ENCODE peak calls at places on chromosomes 3 and 15, in four cellular contexts. One of them, this sample, is unnamed.

GRCh38 chr15:40891810-40892448 is 2.3 kb upstream of the VPS18 start:
- DNase-seq in fibroblast of mammary gland: peak; percentile 46
- DNase-seq in foreskin fibroblast: peak; percentile 74
- DNase-seq in adipocyte: peak; percentile 76
- DNase-seq in this sample: peak; percentile 59

GRCh38 chr15:101394654-101395053 is 94.9 kb downstream of the PCSK6 start:
- DNase-seq in foreskin fibroblast: no peak
- DNase-seq in adipocyte: no peak
- DNase-seq in fibroblast of mammary gland: no peak
- DNase-seq in this sample: no peak

GRCh38 chr3:125334675-125335560 is 40.2 kb downstream of the ZNF148 start:
- DNase-seq in adipocyte: no peak
- DNase-seq in fibroblast of mammary gland: no peak
- DNase-seq in foreskin fibroblast: no peak
- DNase-seq in this sample: peak; percentile 45

GRCh38 chr15:69060744-69061143 is 46.2 kb downstream of the NOX5 start:
- DNase-seq in adipocyte: no peak
- DNase-seq in fibroblast of mammary gland: no peak
- DNase-seq in foreskin fibroblast: no peak
- DNase-seq in this sample: no peak

GRCh38 chr3:107117922-107118576 is 259.2 kb upstream of the CCDC54 start:
- DNase-seq in foreskin fibroblast: peak; percentile 88
- DNase-seq in adipocyte: peak; percentile 89
- DNase-seq in fibroblast of mammary gland: peak; percentile 86
- DNase-seq in this sample: peak; percentile 67

GRCh38 chr15:66735909-66736305 is 33.9 kb downstream of the SMAD6 start:
- DNase-seq in fibroblast of mammary gland: peak; percentile 56
- DNase-seq in foreskin fibroblast: peak; percentile 74
- DNase-seq in adipocyte: no peak
- DNase-seq in this sample: no peak

GRCh38 chr3:89098964-89099585 is 8.3 kb upstream of the EPHA3 start:
- DNase-seq in foreskin fibroblast: peak; percentile 78
- DNase-seq in fibroblast of mammary gland: peak; percentile 54
- DNase-seq in adipocyte: peak; percentile 86
- DNase-seq in this sample: peak; percentile 58

GRCh38 chr15:87287156-87287555 is 969.4 kb downstream of the NTRK3 start:
- DNase-seq in fibroblast of mammary gland: peak; percentile 0
- DNase-seq in foreskin fibroblast: peak; percentile 2
- DNase-seq in adipocyte: peak; percentile 79
- DNase-seq in this sample: peak; percentile 83

GRCh38 chr15:60392986-60393811 is 4.6 kb downstream of the ANXA2 start:
- DNase-seq in fibroblast of mammary gland: peak; percentile 100
- DNase-seq in foreskin fibroblast: peak; percentile 99
- DNase-seq in adipocyte: peak; percentile 95
- DNase-seq in this sample: peak; percentile 98

GRCh38 chr15:73322665-73323373 is 45.9 kb downstream of the HCN4 start:
- DNase-seq in adipocyte: no peak
- DNase-seq in fibroblast of mammary gland: no peak
- DNase-seq in foreskin fibroblast: no peak
- DNase-seq in this sample: no peak

GRCh38 chr15:71411538-71412482 is 296.5 kb downstream of the THSD4 start:
- DNase-seq in adipocyte: no peak
- DNase-seq in fibroblast of mammary gland: no peak
- DNase-seq in foreskin fibroblast: peak; percentile 74
- DNase-seq in this sample: peak; percentile 42

GRCh38 chr3:134911611-134912604 is 116.8 kb downstream of the EPHB1 start:
- DNase-seq in foreskin fibroblast: no peak
- DNase-seq in adipocyte: no peak
- DNase-seq in fibroblast of mammary gland: no peak
- DNase-seq in this sample: no peak

GRCh38 chr15:68389936-68390790 is 41.8 kb downstream of the ITGA11 start:
- DNase-seq in fibroblast of mammary gland: peak; percentile 63
- DNase-seq in adipocyte: no peak
- DNase-seq in foreskin fibroblast: no peak
- DNase-seq in this sample: peak; percentile 77

GRCh38 chr3:111874177-111874820 is 15.2 kb downstream of the PHLDB2 start:
- DNase-seq in adipocyte: peak; percentile 33
- DNase-seq in foreskin fibroblast: peak; percentile 84
- DNase-seq in fibroblast of mammary gland: peak; percentile 93
- DNase-seq in this sample: no peak

GRCh38 chr3:18423401-18424212 is 1.5 kb downstream of the SATB1 start:
- DNase-seq in fibroblast of mammary gland: peak; percentile 59
- DNase-seq in adipocyte: peak; percentile 76
- DNase-seq in foreskin fibroblast: peak; percentile 83
- DNase-seq in this sample: peak; percentile 38

GRCh38 chr3:122681294-122682015 is 816 bp downstream of the PARP14 start:
- DNase-seq in foreskin fibroblast: no peak
- DNase-seq in adipocyte: no peak
- DNase-seq in fibroblast of mammary gland: peak; percentile 11
- DNase-seq in this sample: peak; percentile 23

GRCh38 chr15:90654233-90655124 is 62.7 kb upstream of the BLM start:
- DNase-seq in adipocyte: no peak
- DNase-seq in foreskin fibroblast: no peak
- DNase-seq in fibroblast of mammary gland: no peak
- DNase-seq in this sample: no peak

GRCh38 chr3:16033889-16034687 is 140.4 kb upstream of the GALNT15 start:
- DNase-seq in fibroblast of mammary gland: peak; percentile 8
- DNase-seq in foreskin fibroblast: peak; percentile 58
- DNase-seq in adipocyte: peak; percentile 65
- DNase-seq in this sample: no peak

GRCh38 chr15:37425541-37425940 is 325.2 kb upstream of the MEIS2 start:
- DNase-seq in adipocyte: peak; percentile 1
- DNase-seq in fibroblast of mammary gland: no peak
- DNase-seq in foreskin fibroblast: peak; percentile 0
- DNase-seq in this sample: no peak

GRCh38 chr3:76039431-76039830 is 254.1 kb upstream of the ZNF717 start:
- DNase-seq in foreskin fibroblast: peak; percentile 58
- DNase-seq in fibroblast of mammary gland: peak; percentile 35
- DNase-seq in adipocyte: peak; percentile 39
- DNase-seq in this sample: no peak

GRCh38 chr3:102114264-102114979 is 265.1 kb downstream of the NFKBIZ start:
- DNase-seq in fibroblast of mammary gland: no peak
- DNase-seq in foreskin fibroblast: no peak
- DNase-seq in adipocyte: no peak
- DNase-seq in this sample: peak; percentile 62

GRCh38 chr3:134354612-134355275 is 19.5 kb downstream of the AMOTL2 start:
- DNase-seq in adipocyte: no peak
- DNase-seq in foreskin fibroblast: no peak
- DNase-seq in fibroblast of mammary gland: no peak
- DNase-seq in this sample: no peak

GRCh38 chr3:48248095-48248863 is 7.4 kb downstream of the ZNF589 start:
- DNase-seq in fibroblast of mammary gland: peak; percentile 89
- DNase-seq in foreskin fibroblast: peak; percentile 80
- DNase-seq in adipocyte: no peak
- DNase-seq in this sample: peak; percentile 36

GRCh38 chr3:182465301-182466185 is 327.8 kb upstream of the ATP11B start:
- DNase-seq in fibroblast of mammary gland: no peak
- DNase-seq in foreskin fibroblast: no peak
- DNase-seq in adipocyte: no peak
- DNase-seq in this sample: no peak

GRCh38 chr3:59069838-59070237 is 20.0 kb upstream of the CFAP20DC start:
- DNase-seq in adipocyte: no peak
- DNase-seq in fibroblast of mammary gland: no peak
- DNase-seq in foreskin fibroblast: no peak
- DNase-seq in this sample: no peak

GRCh38 chr3:80606073-80606472 is 838.3 kb upstream of the ROBO1 start:
- DNase-seq in fibroblast of mammary gland: no peak
- DNase-seq in foreskin fibroblast: no peak
- DNase-seq in adipocyte: no peak
- DNase-seq in this sample: no peak

GRCh38 chr3:194034556-194035336 is 101.2 kb upstream of the HES1 start:
- DNase-seq in fibroblast of mammary gland: no peak
- DNase-seq in foreskin fibroblast: no peak
- DNase-seq in adipocyte: no peak
- DNase-seq in this sample: no peak

GRCh38 chr3:148723591-148723990 is 25.9 kb downstream of the AGTR1 start:
- DNase-seq in foreskin fibroblast: peak; percentile 73
- DNase-seq in adipocyte: peak; percentile 71
- DNase-seq in fibroblast of mammary gland: peak; percentile 89
- DNase-seq in this sample: peak; percentile 37

DNA sequence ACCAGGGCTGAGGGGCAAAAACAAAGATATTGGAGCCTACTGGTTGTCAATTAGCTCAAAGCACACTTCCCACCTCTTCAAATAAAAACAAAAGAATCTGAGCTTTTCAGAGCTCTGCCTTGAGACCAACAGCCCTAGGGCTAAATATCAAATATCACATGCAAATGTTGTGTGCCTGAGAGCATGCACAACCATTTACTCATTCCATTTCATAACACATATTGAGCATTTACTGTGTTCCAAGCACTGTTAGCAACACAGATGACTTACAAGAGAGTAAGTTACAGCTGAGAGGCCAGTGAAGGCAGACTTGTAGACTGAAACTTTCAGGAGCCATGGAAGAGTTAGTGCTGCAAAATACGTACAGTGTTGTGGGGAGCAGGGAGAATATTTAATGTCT is 222.4 kb downstream of the CPNE4 start:
- DNase-seq in adipocyte: peak; percentile 28
- DNase-seq in foreskin fibroblast: peak; percentile 84
- DNase-seq in fibroblast of mammary gland: no peak
- DNase-seq in this sample: no peak
- H3K4me3 ChIP-seq in adipocyte: no peak overlapping the region
- H3K4me3 ChIP-seq in foreskin fibroblast: no peak overlapping the region
- H3K4me3 ChIP-seq in fibroblast of mammary gland: no peak overlapping the region
- H3K4me3 ChIP-seq in this sample: no peak overlapping the region

GRCh38 chr3:53846851-53847155 is 435 bp downstream of the IL17RB start:
- DNase-seq in foreskin fibroblast: no peak
- DNase-seq in adipocyte: no peak
- DNase-seq in fibroblast of mammary gland: no peak
- DNase-seq in this sample: no peak
- H3K4me3 ChIP-seq in foreskin fibroblast: peak overlapping the region; percentile 69
- H3K4me3 ChIP-seq in adipocyte: peak overlapping the region; percentile 82
- H3K4me3 ChIP-seq in fibroblast of mammary gland: no peak overlapping the region
- H3K4me3 ChIP-seq in this sample: no peak overlapping the region

GRCh38 chr3:42655980-42656679 is 2.6 kb downstream of the ZBTB47 start:
- DNase-seq in foreskin fibroblast: peak; percentile 77
- DNase-seq in fibroblast of mammary gland: peak; percentile 79
- DNase-seq in adipocyte: peak; percentile 56
- DNase-seq in this sample: peak; percentile 31
- H3K4me3 ChIP-seq in foreskin fibroblast: peak overlapping the region; percentile 66
- H3K4me3 ChIP-seq in fibroblast of mammary gland: no peak overlapping the region
- H3K4me3 ChIP-seq in adipocyte: peak overlapping the region; percentile 82
- H3K4me3 ChIP-seq in this sample: no peak overlapping the region

GRCh38 chr3:64449026-64449425 is 223.8 kb upstream of the PRICKLE2 start:
- DNase-seq in fibroblast of mammary gland: no peak
- DNase-seq in adipocyte: no peak
- DNase-seq in foreskin fibroblast: no peak
- DNase-seq in this sample: no peak

GRCh38 chr3:64443553-64444331 is 218.5 kb upstream of the PRICKLE2 start:
- DNase-seq in fibroblast of mammary gland: peak; percentile 84
- DNase-seq in adipocyte: peak; percentile 93
- DNase-seq in foreskin fibroblast: peak; percentile 93
- DNase-seq in this sample: peak; percentile 93

GRCh38 chr3:64441861-64442260 is 216.6 kb upstream of the PRICKLE2 start:
- DNase-seq in adipocyte: no peak
- DNase-seq in fibroblast of mammary gland: no peak
- DNase-seq in foreskin fibroblast: no peak
- DNase-seq in this sample: peak; percentile 85

GRCh38 chr3:64445318-64446300 is 220.3 kb upstream of the PRICKLE2 start:
- DNase-seq in foreskin fibroblast: peak; percentile 59
- DNase-seq in adipocyte: peak; percentile 72
- DNase-seq in fibroblast of mammary gland: no peak
- DNase-seq in this sample: peak; percentile 57

GRCh38 chr3:64444619-64445317 is 219.5 kb upstream of the PRICKLE2 start:
- DNase-seq in adipocyte: peak; percentile 55
- DNase-seq in foreskin fibroblast: no peak
- DNase-seq in fibroblast of mammary gland: no peak
- DNase-seq in this sample: no peak
- H3K4me3 ChIP-seq in adipocyte: peak overlapping the region; percentile 78
- H3K4me3 ChIP-seq in foreskin fibroblast: peak overlapping the region; percentile 59
- H3K4me3 ChIP-seq in fibroblast of mammary gland: peak overlapping the region; percentile 43
- H3K4me3 ChIP-seq in this sample: peak overlapping the region; percentile 81

DNA sequence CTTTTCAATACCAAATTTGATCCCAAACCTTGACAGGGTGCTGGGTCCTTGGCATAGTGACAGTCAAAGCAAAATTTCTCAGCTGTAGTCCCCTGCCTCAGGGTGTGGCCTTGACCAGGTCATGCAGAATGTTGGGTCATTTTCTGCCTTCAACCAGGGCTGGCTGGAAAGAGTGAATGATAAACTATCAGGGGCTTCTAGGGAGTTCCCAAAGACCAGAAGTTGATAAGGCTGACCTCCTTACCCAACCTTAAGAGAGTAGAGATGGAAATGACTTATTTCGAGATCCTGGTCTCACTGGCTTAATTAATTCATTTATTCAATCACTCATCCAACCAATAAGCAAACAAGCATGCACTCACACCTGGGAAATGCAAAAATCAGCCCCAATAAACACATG is 392.2 kb downstream of the IL20RB start:
- DNase-seq in foreskin fibroblast: no peak
- DNase-seq in adipocyte: no peak
- DNase-seq in fibroblast of mammary gland: no peak
- DNase-seq in this sample: no peak
- H3K4me3 ChIP-seq in foreskin fibroblast: no peak overlapping the region
- H3K4me3 ChIP-seq in adipocyte: no peak overlapping the region
- H3K4me3 ChIP-seq in fibroblast of mammary gland: no peak overlapping the region
- H3K4me3 ChIP-seq in this sample: no peak overlapping the region

GRCh38 chr3:46078712-46079400 is 51.6 kb upstream of the XCR1 start:
- DNase-seq in foreskin fibroblast: peak; percentile 96
- DNase-seq in adipocyte: peak; percentile 98
- DNase-seq in fibroblast of mammary gland: peak; percentile 96
- DNase-seq in this sample: peak; percentile 95
- H3K4me3 ChIP-seq in foreskin fibroblast: no peak overlapping the region
- H3K4me3 ChIP-seq in adipocyte: peak overlapping the region; percentile 62
- H3K4me3 ChIP-seq in fibroblast of mammary gland: no peak overlapping the region
- H3K4me3 ChIP-seq in this sample: no peak overlapping the region